ENCODE peak calls at places on chromosomes 6 and 20, in ten cellular contexts. G is A549, C is H1, S is stomach, J is HepG2, L is transverse colon, R is tibial nerve, H is GM12878, E is SK-N-SH, P is ovary. F is an unnamed sample.
A peak's percentile ranks its signal among the peaks of the same experiment; 100 is the strongest.

GRCh38 chr6:162728177-162728571 is 400 bp downstream of the PACRG start:
- DNase-seq in G (no peak), C (no peak), S (no peak), J (no peak), L (no peak), R (no peak), H (no peak), E (no peak), P (peak; percentile 29), F (no peak)

GRCh38 chr6:112259337-112259675 is 4.9 kb upstream of the LAMA4 start:
- DNase-seq in G (no peak), C (no peak), S (no peak), J (no peak), L (no peak), R (no peak), H (no peak), E (no peak), P (no peak), F (no peak)

GRCh38 chr6:39425346-39426056 is 103.0 kb upstream of the KCNK16 start:
- DNase-seq in G (no peak), C (no peak), S (no peak), J (no peak), L (no peak), R (no peak), H (no peak), E (no peak), P (no peak), F (peak; percentile 86)

GRCh38 chr6:35611235-35611634 is 77.5 kb downstream of the FKBP5 start:
- DNase-seq in G (no peak), C (no peak), S (no peak), J (no peak), L (no peak), R (no peak), H (no peak), E (no peak), P (no peak), F (no peak)

GRCh38 chr6:143698759-143699750 is 21.3 kb downstream of the PHACTR2 start:
- DNase-seq in G (no peak), C (no peak), S (no peak), J (peak; percentile 29), L (no peak), R (no peak), H (no peak), E (no peak), P (no peak), F (no peak)

GRCh38 chr6:117404548-117404947 is 21.2 kb downstream of the ROS1 start:
- DNase-seq in G (no peak), C (no peak), S (no peak), J (no peak), L (no peak), R (no peak), H (no peak), E (no peak), P (no peak), F (no peak)

GRCh38 chr20:35883341-35883777 is 70.9 kb downstream of the SCAND1 start:
- DNase-seq in G (no peak), C (no peak), S (no peak), J (no peak), L (no peak), R (no peak), H (no peak), E (no peak), P (no peak), F (no peak)

GRCh38 chr6:25219147-25219546 is 60.0 kb upstream of the CARMIL1 start:
- DNase-seq in G (no peak), C (no peak), S (no peak), J (no peak), L (no peak), R (no peak), H (no peak), E (no peak), P (no peak), F (no peak)

GRCh38 chr6:42022755-42023384 is 27.5 kb upstream of the TAF8 start:
- DNase-seq in G (no peak), C (no peak), S (no peak), J (no peak), L (no peak), R (no peak), H (no peak), E (no peak), P (no peak), F (no peak)

GRCh38 chr6:42025066-42025789 is 25.1 kb upstream of the TAF8 start:
- DNase-seq in G (no peak), C (no peak), S (no peak), J (no peak), L (no peak), R (no peak), H (peak; percentile 82), E (no peak), P (no peak), F (no peak)

GRCh38 chr6:42026540-42026939 is 23.8 kb upstream of the TAF8 start:
- DNase-seq in G (no peak), C (no peak), S (no peak), J (no peak), L (no peak), R (no peak), H (no peak), E (no peak), P (no peak), F (no peak)

GRCh38 chr6:42028234-42029061 is 21.9 kb upstream of the TAF8 start:
- DNase-seq in G (peak; percentile 72), C (no peak), S (no peak), J (no peak), L (no peak), R (no peak), H (no peak), E (no peak), P (no peak), F (no peak)

DNA sequence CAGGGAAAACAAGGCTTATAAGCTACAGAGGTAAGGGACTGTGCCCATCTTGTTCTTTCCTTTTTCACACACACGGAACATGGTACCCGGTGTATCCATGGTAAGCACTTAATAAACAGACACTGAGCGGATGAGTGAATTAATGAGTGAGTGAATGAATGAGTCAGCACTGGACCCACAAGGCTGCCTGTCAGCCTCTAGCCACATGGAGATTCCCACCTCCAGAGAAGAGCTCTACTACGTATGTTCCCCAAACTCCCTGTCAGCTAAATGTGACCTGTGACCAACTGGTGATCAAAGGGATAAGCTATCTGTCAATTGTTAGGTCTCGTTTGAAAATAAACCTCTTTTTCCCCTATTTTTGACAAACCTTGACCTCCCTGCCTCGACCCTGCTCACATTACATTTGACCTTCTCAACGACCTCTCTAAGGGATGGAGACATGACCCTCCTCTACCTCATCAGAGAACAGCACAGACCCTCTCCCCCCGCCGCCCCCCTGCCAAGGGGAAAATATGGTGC is 24.5 kb upstream of the TAF8 start:
- DNase-seq in G (no peak), C (no peak), S (no peak), J (no peak), L (no peak), R (no peak), H (no peak), E (no peak), P (no peak), F (no peak)
- TF ChIP-seq EP300 in G (no peak), C (no peak), S (no peak), J (no peak), L (no peak), R (no peak), H (no peak), E (no peak), P (no peak), F (no peak)

DNA sequence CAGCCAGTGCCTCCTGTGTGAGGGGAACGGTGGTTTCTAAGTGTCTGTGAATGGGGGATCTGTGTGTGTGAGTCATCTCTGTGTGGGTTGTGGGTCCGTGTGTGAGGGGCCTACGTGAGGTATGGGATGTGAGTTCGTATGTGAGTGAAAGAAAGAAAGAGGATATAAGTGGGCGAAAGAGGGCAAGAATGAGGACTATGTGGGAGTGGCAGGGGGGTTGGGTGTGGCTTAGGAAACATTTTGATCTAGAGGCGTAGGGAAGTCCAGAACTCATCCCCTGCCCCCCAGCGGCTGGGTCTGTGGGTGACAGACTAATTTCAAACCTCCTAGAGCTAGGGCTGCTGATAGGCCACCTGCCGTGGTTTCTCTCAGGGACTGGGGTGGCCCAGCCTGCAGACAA is 35.5 kb downstream of the DHX35 start:
- DNase-seq in G (no peak), C (no peak), S (no peak), J (no peak), L (no peak), R (no peak), H (peak; percentile 87), E (no peak), P (no peak), F (no peak)
- TF ChIP-seq EP300 in G (no peak), C (no peak), S (no peak), J (no peak), L (no peak), R (no peak), H (peak; percentile 59), E (no peak), P (no peak), F (no peak)

GRCh38 chr20:63087872-63088680 is 81.3 kb upstream of the BHLHE23 start:
- DNase-seq in G (no peak), C (no peak), S (no peak), J (no peak), L (peak; percentile 1), R (no peak), H (no peak), E (no peak), P (no peak), F (no peak)

GRCh38 chr20:63085087-63085861 is 78.5 kb upstream of the BHLHE23 start:
- DNase-seq in G (peak; percentile 33), C (no peak), S (no peak), J (no peak), L (no peak), R (no peak), H (no peak), E (peak; percentile 62), P (peak; percentile 10), F (no peak)

GRCh38 chr20:63086421-63087235 is 79.9 kb upstream of the BHLHE23 start:
- DNase-seq in G (no peak), C (no peak), S (no peak), J (no peak), L (no peak), R (no peak), H (no peak), E (no peak), P (peak; percentile 10), F (no peak)

GRCh38 chr20:63089051-63089907 is 82.5 kb upstream of the BHLHE23 start:
- DNase-seq in G (no peak), C (no peak), S (no peak), J (no peak), L (peak; percentile 4), R (no peak), H (no peak), E (peak; percentile 46), P (no peak), F (no peak)

DNA sequence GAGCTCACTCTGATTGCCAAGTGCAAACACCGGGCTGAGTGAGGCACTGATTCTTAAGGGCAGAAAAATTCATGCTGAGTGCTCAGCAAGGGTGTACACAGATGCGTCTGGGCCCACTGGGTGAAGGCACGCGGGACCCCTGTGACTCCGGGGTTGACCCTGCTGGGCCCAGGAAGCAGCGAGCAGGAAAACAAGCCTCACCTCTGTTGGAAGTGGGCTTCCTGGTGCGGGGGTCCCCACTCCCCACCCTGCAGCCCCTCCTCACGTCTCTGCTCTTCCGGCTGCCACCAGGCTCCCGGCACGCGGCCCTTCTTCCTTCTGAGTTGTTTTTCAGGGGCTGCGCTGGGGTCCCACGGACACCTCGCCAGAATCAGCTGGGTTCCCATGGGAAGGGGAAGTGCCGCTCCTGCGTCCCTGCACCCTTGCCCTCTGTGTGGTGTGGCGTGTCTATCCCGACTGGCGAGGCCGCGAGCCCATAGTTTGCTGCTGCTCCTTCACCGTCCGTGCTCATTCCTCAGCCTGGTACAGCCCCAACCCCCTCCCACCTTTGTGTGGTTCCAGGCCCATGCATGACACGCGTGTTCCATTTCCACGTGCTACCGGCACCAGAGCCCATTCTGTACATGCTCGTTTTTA is 80.6 kb upstream of the BHLHE23 start:
- DNase-seq in G (no peak), C (no peak), S (no peak), J (no peak), L (peak; percentile 4), R (no peak), H (no peak), E (no peak), P (peak; percentile 3), F (no peak)
- TF ChIP-seq EP300 in G (no peak), C (no peak), S (no peak), J (no peak), L (no peak), R (no peak), H (no peak), E (no peak), P (no peak), F (no peak)

GRCh38 chr6:139657121-139657520 is 282.7 kb upstream of the CITED2 start:
- DNase-seq in G (no peak), C (no peak), S (no peak), J (no peak), L (no peak), R (no peak), H (no peak), E (no peak), P (no peak), F (no peak)

GRCh38 chr6:139655783-139656705 is 281.6 kb upstream of the CITED2 start:
- DNase-seq in G (peak; percentile 79), C (no peak), S (peak; percentile 71), J (peak; percentile 14), L (peak; percentile 87), R (no peak), H (no peak), E (no peak), P (no peak), F (no peak)

GRCh38 chr6:139659196-139659595 is 284.7 kb upstream of the CITED2 start:
- DNase-seq in G (no peak), C (no peak), S (no peak), J (no peak), L (no peak), R (no peak), H (no peak), E (no peak), P (no peak), F (no peak)

GRCh38 chr6:139663996-139664395 is 289.5 kb upstream of the CITED2 start:
- DNase-seq in G (no peak), C (no peak), S (no peak), J (no peak), L (no peak), R (no peak), H (no peak), E (no peak), P (no peak), F (no peak)

DNA sequence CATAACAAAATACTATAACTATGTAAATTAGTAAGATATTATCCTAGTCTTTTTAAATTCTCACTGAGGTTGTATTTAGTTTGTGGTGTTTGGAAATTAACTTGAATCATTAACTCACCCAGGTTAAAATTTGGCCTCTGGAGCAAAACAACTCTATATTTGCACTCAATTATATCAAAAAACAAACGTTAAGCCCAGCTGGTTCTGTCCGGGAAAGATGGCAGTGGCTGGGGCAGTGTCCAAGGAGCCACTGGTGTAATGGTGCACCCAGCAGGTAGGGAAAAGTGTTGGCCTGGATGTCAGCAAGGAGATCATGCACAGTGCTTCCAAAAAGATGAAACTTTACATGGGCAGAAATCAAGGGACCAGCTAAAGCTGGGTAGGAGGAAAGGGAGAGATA is 285.3 kb upstream of the CITED2 start:
- DNase-seq in G (no peak), C (no peak), S (no peak), J (no peak), L (no peak), R (no peak), H (no peak), E (no peak), P (no peak), F (no peak)
- TF ChIP-seq EP300 in G (no peak), C (no peak), S (no peak), J (no peak), L (no peak), R (no peak), H (no peak), E (no peak), P (no peak), F (no peak)